ENCODE peak calls at places on chromosomes 5 and 9, in nine cellular contexts. U is Panc1, K is Calu3, T is GM20000, S is HFFc6, E is right atrium auricular region, I is sigmoid colon, Z is A549, M is cardiac muscle cell. Q is an unnamed sample.

GRCh38 chr9:71931166-71931565 is 19.7 kb downstream of the C9orf85 start:
- DNase-seq in Z (no peak), I (no peak), M (no peak), T (no peak), E (no peak), K (no peak), S (no peak), U (no peak), Q (no peak)

GRCh38 chr9:117392992-117393391 is 21.9 kb downstream of the ASTN2 start:
- DNase-seq in Z (no peak), T (no peak), I (no peak), U (no peak), E (no peak), M (no peak), K (no peak), S (no peak), Q (no peak)

GRCh38 chr5:35151151-35151920 is 79.0 kb downstream of the PRLR start:
- DNase-seq in S (no peak), Z (no peak), U (no peak), E (no peak), I (no peak), T (no peak), K (no peak), M (peak), Q (no peak)

GRCh38 chr5:44774279-44774880 is 34.4 kb upstream of the MRPS30 start:
- DNase-seq in Z (peak), S (peak), M (peak), K (no peak), I (no peak), E (no peak), U (peak), T (peak), Q (peak)

GRCh38 chr5:170303564-170303963 is 6.0 kb upstream of the LCP2 start:
- DNase-seq in E (no peak), S (no peak), K (no peak), M (no peak), I (no peak), U (no peak), T (no peak), Z (no peak), Q (no peak)

GRCh38 chr5:17400724-17401508 is 97.1 kb upstream of the TAF11L2 start:
- DNase-seq in U (no peak), M (no peak), T (no peak), Z (no peak), I (no peak), S (no peak), K (no peak), E (no peak), Q (no peak)

GRCh38 chr9:110189001-110189400 is 19.0 kb downstream of the C9orf152 start:
- DNase-seq in E (no peak), S (no peak), M (no peak), U (no peak), Z (peak), I (peak), T (no peak), K (no peak), Q (no peak)

GRCh38 chr5:59829389-59829788 is 64.1 kb downstream of the PDE4D start:
- DNase-seq in K (no peak), I (no peak), U (no peak), M (peak), Z (no peak), T (no peak), S (peak), E (no peak), Q (no peak)

GRCh38 chr5:92560698-92561361 is 1020.2 kb downstream of the NR2F1-AS1 start:
- DNase-seq in Z (peak), E (no peak), K (no peak), M (peak), U (peak), T (no peak), I (no peak), S (peak), Q (no peak)

GRCh38 chr9:120161801-120162200 is 418.2 kb downstream of the CDK5RAP2 start:
- DNase-seq in E (no peak), K (no peak), S (no peak), I (no peak), U (no peak), Z (no peak), M (no peak), T (no peak), Q (no peak)

GRCh38 chr9:34554211-34555001 is 31.6 kb upstream of the ENHO start:
- DNase-seq in T (no peak), U (no peak), S (no peak), I (peak), Z (no peak), M (no peak), K (no peak), E (no peak), Q (no peak)
- TF ChIP-seq CTCF in T (no peak), U (no peak), S (no peak), I (no peak), Z (no peak), M (no peak), K (no peak), E (no peak), Q (no peak)

GRCh38 chr5:141192110-141192725 is at the start of gene PCDHB10:
- DNase-seq in E (no peak), U (no peak), S (peak), T (no peak), Z (peak), K (peak), M (peak), I (peak), Q (peak)
- TF ChIP-seq CTCF in E (no peak), U (peak), S (peak), T (no peak), Z (no peak), K (no peak), M (peak), I (peak), Q (peak)

GRCh38 chr5:129696636-129697035 is 51.3 kb upstream of the MINAR2 start:
- DNase-seq in S (no peak), K (no peak), T (no peak), Z (no peak), I (no peak), E (no peak), U (no peak), M (no peak), Q (no peak)

DNA sequence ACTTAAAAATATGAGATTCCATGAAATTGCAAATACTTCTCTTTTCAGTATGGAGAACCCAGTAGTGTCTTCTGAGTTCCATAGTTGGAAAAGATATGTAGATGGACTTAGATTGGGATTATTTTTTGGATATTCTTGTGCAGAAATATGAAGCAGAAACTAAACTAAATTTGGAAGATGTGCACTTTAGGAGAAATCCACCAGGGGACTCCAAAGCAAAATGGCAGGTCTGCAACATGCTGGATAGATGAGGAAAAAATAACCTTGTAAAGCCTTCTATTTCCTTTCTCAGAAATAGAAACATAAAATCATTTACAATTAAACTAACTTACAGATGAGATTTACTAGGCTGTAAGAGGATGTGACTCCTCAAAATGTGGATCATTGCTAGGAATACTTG is 49.2 kb upstream of the MINAR2 start:
- DNase-seq in E (no peak), M (no peak), Z (no peak), U (no peak), S (no peak), T (no peak), K (no peak), I (no peak), Q (no peak)
- TF ChIP-seq CTCF in E (no peak), M (no peak), Z (no peak), U (no peak), S (no peak), T (no peak), K (no peak), I (no peak), Q (no peak)

DNA sequence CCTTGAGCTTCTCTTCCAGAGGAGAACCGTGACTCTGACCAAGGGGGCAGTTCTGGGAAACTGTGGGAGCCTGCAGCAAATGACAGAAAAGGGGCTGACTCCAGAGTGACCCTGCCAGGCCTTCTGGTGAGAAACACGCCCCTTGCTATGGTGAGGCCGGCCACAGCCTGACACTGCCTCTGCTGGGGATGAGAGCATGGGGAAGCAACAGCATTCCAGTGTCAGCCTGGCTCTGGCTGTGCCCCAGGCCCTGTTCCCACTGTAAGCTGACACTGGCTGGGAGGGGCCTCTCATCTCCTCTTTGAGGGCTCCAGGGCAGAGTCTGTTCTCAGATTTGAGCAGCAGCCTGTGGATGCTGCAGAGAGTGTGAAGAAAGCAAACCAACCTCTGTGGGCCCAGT is 180.0 kb upstream of the IL12B start:
- DNase-seq in E (peak), Z (peak), U (no peak), T (no peak), M (peak), K (peak), S (peak), I (no peak), Q (no peak)
- TF ChIP-seq CTCF in E (no peak), Z (no peak), U (no peak), T (no peak), M (peak), K (no peak), S (peak), I (no peak), Q (no peak)

DNA sequence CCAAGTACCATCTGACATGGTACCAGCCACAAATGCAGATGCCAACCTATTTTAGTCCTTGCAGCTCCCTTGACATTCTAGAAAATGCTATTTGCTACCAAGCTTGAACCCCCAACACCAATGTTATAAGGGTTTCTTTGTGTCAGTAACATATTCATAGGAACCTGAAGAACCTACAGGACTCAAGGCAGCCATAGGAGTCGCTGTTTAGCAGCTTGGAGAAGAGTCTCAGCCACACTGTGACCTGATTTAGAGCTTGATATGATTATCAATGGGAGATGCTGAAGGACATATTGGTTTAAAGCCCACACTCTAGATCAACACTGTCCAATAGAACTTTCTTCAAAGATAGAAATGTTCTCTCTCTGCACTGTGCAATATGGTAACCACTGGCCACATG is 6.4 kb upstream of the ZFR start:
- DNase-seq in T (no peak), M (no peak), S (no peak), U (no peak), I (no peak), E (no peak), Z (peak), K (no peak), Q (no peak)
- TF ChIP-seq CTCF in T (no peak), M (peak), S (peak), U (no peak), I (no peak), E (no peak), Z (no peak), K (no peak), Q (no peak)

GRCh38 chr9:138100711-138101349 is 223.2 kb downstream of the CACNA1B start:
- DNase-seq in M (no peak), U (no peak), Z (peak), K (no peak), T (peak), S (no peak), E (no peak), I (no peak), Q (no peak)
- TF ChIP-seq CTCF in M (no peak), U (no peak), Z (no peak), K (no peak), T (peak), S (no peak), E (no peak), I (no peak), Q (peak)

GRCh38 chr5:12292610-12293204 is 388.5 kb upstream of the CTNND2 start:
- DNase-seq in T (no peak), U (no peak), Z (peak), K (no peak), I (no peak), E (no peak), S (no peak), M (no peak), Q (no peak)
- TF ChIP-seq CTCF in T (peak), U (peak), Z (no peak), K (no peak), I (no peak), E (no peak), S (peak), M (no peak), Q (peak)

DNA sequence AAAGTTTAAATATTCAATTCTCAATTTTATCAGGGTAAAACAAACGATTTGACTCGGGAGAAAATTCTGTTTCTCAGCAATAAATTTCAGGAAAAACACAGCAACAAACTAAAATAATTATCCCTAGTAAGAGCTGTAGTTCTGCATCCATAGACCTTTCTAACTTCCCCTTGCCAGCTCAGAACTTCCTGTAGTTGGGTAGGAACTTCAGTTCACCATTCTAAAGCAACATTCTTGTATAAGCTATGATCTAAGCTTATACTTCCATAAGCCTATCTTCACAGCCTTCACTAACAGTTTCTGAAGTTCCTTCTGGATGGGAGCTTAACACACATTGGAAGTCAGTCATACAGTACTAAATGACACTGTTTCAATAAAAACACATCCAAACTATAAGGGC is 96.6 kb downstream of the UBAP2 start:
- DNase-seq in U (no peak), I (no peak), Z (no peak), T (no peak), E (no peak), S (no peak), M (no peak), K (no peak), Q (no peak)
- TF ChIP-seq CTCF in U (no peak), I (no peak), Z (no peak), T (no peak), E (no peak), S (no peak), M (no peak), K (no peak), Q (no peak)

DNA sequence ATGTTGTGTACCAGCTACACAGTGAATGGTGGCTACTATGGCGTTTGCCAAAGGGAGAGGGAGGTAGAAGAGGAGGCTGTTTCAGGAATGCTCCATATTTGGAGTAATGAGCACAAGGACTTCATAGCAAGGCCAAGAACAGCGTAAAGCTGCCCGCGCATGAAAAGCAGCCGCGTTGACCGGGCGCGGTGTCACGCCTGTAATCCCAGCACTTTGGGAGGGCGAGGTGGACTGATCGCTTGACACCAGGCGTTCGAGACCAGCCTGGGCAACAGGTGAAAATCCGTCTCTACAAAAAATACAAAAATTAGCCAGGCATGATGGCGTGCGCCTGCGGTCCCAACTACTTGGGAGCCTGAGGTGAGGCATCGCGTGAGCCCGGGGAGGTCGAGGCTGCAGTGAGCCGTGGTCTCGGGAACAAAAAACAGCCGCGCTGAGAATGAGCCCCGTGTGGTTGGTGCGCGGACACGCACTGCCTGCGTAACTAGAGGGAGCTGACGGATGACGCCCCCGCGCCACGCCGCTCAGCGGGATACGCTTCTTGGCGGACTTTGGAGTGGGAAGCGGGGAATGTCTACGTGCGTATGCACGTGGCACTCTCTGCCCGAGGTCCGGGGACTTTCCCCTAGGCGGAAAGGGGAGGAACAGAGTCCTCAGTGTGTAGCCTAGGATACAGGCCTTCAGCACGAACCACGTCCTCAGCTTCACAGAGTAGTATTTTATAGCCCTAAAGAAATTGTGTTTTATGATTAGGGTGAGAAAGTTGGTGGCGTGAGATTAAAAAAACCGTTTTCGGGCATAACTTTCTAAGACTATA is at the start of gene RMRP:
- DNase-seq in S (peak), U (peak), Z (peak), K (peak), I (peak), E (peak), T (peak), M (peak), Q (peak)
- TF ChIP-seq CTCF in S (peak), U (no peak), Z (no peak), K (peak), I (peak), E (peak), T (no peak), M (peak), Q (peak)

DNA sequence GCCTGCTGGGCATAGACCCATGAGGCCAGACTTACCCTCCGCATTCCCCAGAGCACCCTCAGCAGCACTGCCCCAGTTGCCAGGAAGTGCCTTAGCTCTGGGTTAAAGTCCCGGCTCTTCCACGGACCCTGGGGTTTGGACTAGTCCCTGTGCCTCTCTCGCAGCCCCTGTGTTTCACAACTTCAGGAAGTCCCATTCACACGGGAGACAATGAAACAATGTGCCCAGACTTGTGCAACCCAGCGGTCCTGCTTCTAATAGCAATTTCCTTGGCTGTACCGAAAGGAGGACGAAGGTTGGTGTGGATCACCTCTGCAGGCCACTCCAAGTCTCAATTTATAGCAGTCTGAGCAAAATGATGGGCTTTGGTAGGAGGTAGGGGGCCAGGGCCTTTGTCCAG is 41.8 kb upstream of the FAT2 start:
- DNase-seq in U (no peak), T (no peak), K (no peak), S (no peak), Z (no peak), M (no peak), I (no peak), E (no peak), Q (no peak)
- TF ChIP-seq CTCF in U (no peak), T (no peak), K (no peak), S (no peak), Z (no peak), M (no peak), I (no peak), E (no peak), Q (no peak)

Q was measured in GM13977.